ENCODE peak calls at places on chromosomes 2 and 18, in ten cellular contexts. One of them, this sample, is unnamed.

GRCh38 chr18:64405161-64405560 is 256.3 kb upstream of the LINC00305 start:
- DNase-seq in GM23338: no peak
- DNase-seq in sigmoid colon: no peak
- DNase-seq in SK-N-SH: no peak
- DNase-seq in small intestine: no peak
- DNase-seq in HL-60: no peak
- DNase-seq in GM23248: peak
- DNase-seq in skeletal muscle cell: peak
- DNase-seq in mesendoderm: no peak
- DNase-seq in uterus: no peak
- DNase-seq in this sample: peak

GRCh38 chr18:8609711-8610441 is 639 bp downstream of the RAB12 start:
- DNase-seq in GM23338: no peak
- DNase-seq in sigmoid colon: peak
- DNase-seq in SK-N-SH: peak
- DNase-seq in small intestine: peak
- DNase-seq in HL-60: peak
- DNase-seq in GM23248: peak
- DNase-seq in skeletal muscle cell: no peak
- DNase-seq in mesendoderm: no peak
- DNase-seq in uterus: peak
- DNase-seq in this sample: peak

GRCh38 chr2:110114007-110114591 is 1.5 kb downstream of the MALL start:
- DNase-seq in GM23338: peak
- DNase-seq in sigmoid colon: no peak
- DNase-seq in SK-N-SH: no peak
- DNase-seq in small intestine: peak
- DNase-seq in HL-60: no peak
- DNase-seq in GM23248: peak
- DNase-seq in skeletal muscle cell: no peak
- DNase-seq in mesendoderm: peak
- DNase-seq in uterus: no peak
- DNase-seq in this sample: no peak

GRCh38 chr2:55482186-55482945 is 37.2 kb upstream of the CFAP36 start:
- DNase-seq in GM23338: peak
- DNase-seq in sigmoid colon: no peak
- DNase-seq in SK-N-SH: peak
- DNase-seq in small intestine: no peak
- DNase-seq in HL-60: no peak
- DNase-seq in GM23248: peak
- DNase-seq in skeletal muscle cell: peak
- DNase-seq in mesendoderm: peak
- DNase-seq in uterus: no peak
- DNase-seq in this sample: peak

GRCh38 chr18:26017929-26018328 is 72.5 kb downstream of the SS18 start:
- DNase-seq in GM23338: no peak
- DNase-seq in sigmoid colon: no peak
- DNase-seq in SK-N-SH: no peak
- DNase-seq in small intestine: no peak
- DNase-seq in HL-60: no peak
- DNase-seq in GM23248: peak
- DNase-seq in skeletal muscle cell: no peak
- DNase-seq in mesendoderm: no peak
- DNase-seq in uterus: no peak
- DNase-seq in this sample: no peak

GRCh38 chr18:25457636-25458035 is 105.7 kb upstream of the ZNF521 start:
- DNase-seq in GM23338: no peak
- DNase-seq in sigmoid colon: no peak
- DNase-seq in SK-N-SH: no peak
- DNase-seq in small intestine: no peak
- DNase-seq in HL-60: no peak
- DNase-seq in GM23248: peak
- DNase-seq in skeletal muscle cell: peak
- DNase-seq in mesendoderm: no peak
- DNase-seq in uterus: no peak
- DNase-seq in this sample: peak

GRCh38 chr2:119326938-119327337 is 39.7 kb downstream of the C2orf76 start:
- DNase-seq in GM23338: no peak
- DNase-seq in sigmoid colon: no peak
- DNase-seq in SK-N-SH: no peak
- DNase-seq in small intestine: no peak
- DNase-seq in HL-60: peak
- DNase-seq in GM23248: no peak
- DNase-seq in skeletal muscle cell: no peak
- DNase-seq in mesendoderm: no peak
- DNase-seq in uterus: no peak
- DNase-seq in this sample: no peak

GRCh38 chr2:105328281-105329196 is 996 bp downstream of the TGFBRAP1 start:
- DNase-seq in GM23338: peak
- DNase-seq in sigmoid colon: peak
- DNase-seq in SK-N-SH: no peak
- DNase-seq in small intestine: peak
- DNase-seq in HL-60: peak
- DNase-seq in GM23248: peak
- DNase-seq in skeletal muscle cell: no peak
- DNase-seq in mesendoderm: peak
- DNase-seq in uterus: no peak
- DNase-seq in this sample: peak

GRCh38 chr2:32719933-32720716 is 92.3 kb downstream of the TTC27 start:
- DNase-seq in GM23338: no peak
- DNase-seq in sigmoid colon: no peak
- DNase-seq in SK-N-SH: no peak
- DNase-seq in small intestine: no peak
- DNase-seq in HL-60: no peak
- DNase-seq in GM23248: no peak
- DNase-seq in skeletal muscle cell: no peak
- DNase-seq in mesendoderm: no peak
- DNase-seq in uterus: no peak
- DNase-seq in this sample: no peak

GRCh38 chr2:101698419-101699190 is 1.1 kb downstream of the MAP4K4 start:
- DNase-seq in GM23338: peak
- DNase-seq in sigmoid colon: no peak
- DNase-seq in SK-N-SH: peak
- DNase-seq in small intestine: peak
- DNase-seq in HL-60: no peak
- DNase-seq in GM23248: peak
- DNase-seq in skeletal muscle cell: no peak
- DNase-seq in mesendoderm: peak
- DNase-seq in uterus: no peak
- DNase-seq in this sample: peak

GRCh38 chr18:5370332-5370731 is 74.8 kb upstream of the ZBTB14 start:
- DNase-seq in GM23338: peak
- DNase-seq in sigmoid colon: no peak
- DNase-seq in SK-N-SH: no peak
- DNase-seq in small intestine: no peak
- DNase-seq in HL-60: no peak
- DNase-seq in GM23248: peak
- DNase-seq in skeletal muscle cell: no peak
- DNase-seq in mesendoderm: peak
- DNase-seq in uterus: no peak
- DNase-seq in this sample: no peak

GRCh38 chr2:174788291-174788929 is 24.1 kb upstream of the CHRNA1 start:
- DNase-seq in GM23338: peak
- DNase-seq in sigmoid colon: no peak
- DNase-seq in SK-N-SH: peak
- DNase-seq in small intestine: no peak
- DNase-seq in HL-60: no peak
- DNase-seq in GM23248: peak
- DNase-seq in skeletal muscle cell: no peak
- DNase-seq in mesendoderm: peak
- DNase-seq in uterus: no peak
- DNase-seq in this sample: no peak

GRCh38 chr2:137023205-137023604 is 257.9 kb downstream of the THSD7B start:
- DNase-seq in GM23338: peak
- DNase-seq in sigmoid colon: no peak
- DNase-seq in SK-N-SH: no peak
- DNase-seq in small intestine: no peak
- DNase-seq in HL-60: no peak
- DNase-seq in GM23248: no peak
- DNase-seq in skeletal muscle cell: no peak
- DNase-seq in mesendoderm: peak
- DNase-seq in uterus: no peak
- DNase-seq in this sample: no peak

GRCh38 chr2:121089005-121089510 is 195.9 kb downstream of the TFCP2L1 start:
- DNase-seq in GM23338: no peak
- DNase-seq in sigmoid colon: peak
- DNase-seq in SK-N-SH: no peak
- DNase-seq in small intestine: no peak
- DNase-seq in HL-60: no peak
- DNase-seq in GM23248: no peak
- DNase-seq in skeletal muscle cell: no peak
- DNase-seq in mesendoderm: no peak
- DNase-seq in uterus: no peak
- DNase-seq in this sample: no peak
- H3K4me3 ChIP-seq in GM23338: no peak
- H3K4me3 ChIP-seq in sigmoid colon: no peak
- H3K4me3 ChIP-seq in SK-N-SH: no peak
- H3K4me3 ChIP-seq in small intestine: no peak
- H3K4me3 ChIP-seq in HL-60: no peak
- H3K4me3 ChIP-seq in GM23248: no peak
- H3K4me3 ChIP-seq in skeletal muscle cell: no peak
- H3K4me3 ChIP-seq in mesendoderm: no peak
- H3K4me3 ChIP-seq in uterus: no peak
- H3K4me3 ChIP-seq in this sample: no peak

GRCh38 chr2:133651861-133652260 is 83.6 kb upstream of the NCKAP5 start:
- DNase-seq in GM23338: no peak
- DNase-seq in sigmoid colon: no peak
- DNase-seq in SK-N-SH: no peak
- DNase-seq in small intestine: no peak
- DNase-seq in HL-60: no peak
- DNase-seq in GM23248: peak
- DNase-seq in skeletal muscle cell: no peak
- DNase-seq in mesendoderm: no peak
- DNase-seq in uterus: no peak
- DNase-seq in this sample: no peak

GRCh38 chr2:133655565-133656113 is 87.4 kb upstream of the NCKAP5 start:
- DNase-seq in GM23338: no peak
- DNase-seq in sigmoid colon: no peak
- DNase-seq in SK-N-SH: no peak
- DNase-seq in small intestine: no peak
- DNase-seq in HL-60: no peak
- DNase-seq in GM23248: peak
- DNase-seq in skeletal muscle cell: no peak
- DNase-seq in mesendoderm: no peak
- DNase-seq in uterus: no peak
- DNase-seq in this sample: no peak

GRCh38 chr2:133653116-133653515 is 84.9 kb upstream of the NCKAP5 start:
- DNase-seq in GM23338: no peak
- DNase-seq in sigmoid colon: no peak
- DNase-seq in SK-N-SH: no peak
- DNase-seq in small intestine: no peak
- DNase-seq in HL-60: no peak
- DNase-seq in GM23248: no peak
- DNase-seq in skeletal muscle cell: no peak
- DNase-seq in mesendoderm: no peak
- DNase-seq in uterus: no peak
- DNase-seq in this sample: no peak

GRCh38 chr2:133657591-133657990 is 89.3 kb upstream of the NCKAP5 start:
- DNase-seq in GM23338: no peak
- DNase-seq in sigmoid colon: no peak
- DNase-seq in SK-N-SH: no peak
- DNase-seq in small intestine: no peak
- DNase-seq in HL-60: no peak
- DNase-seq in GM23248: no peak
- DNase-seq in skeletal muscle cell: peak
- DNase-seq in mesendoderm: peak
- DNase-seq in uterus: no peak
- DNase-seq in this sample: peak

GRCh38 chr2:133652407-133652806 is 84.1 kb upstream of the NCKAP5 start:
- DNase-seq in GM23338: no peak
- DNase-seq in sigmoid colon: no peak
- DNase-seq in SK-N-SH: no peak
- DNase-seq in small intestine: no peak
- DNase-seq in HL-60: no peak
- DNase-seq in GM23248: peak
- DNase-seq in skeletal muscle cell: no peak
- DNase-seq in mesendoderm: no peak
- DNase-seq in uterus: no peak
- DNase-seq in this sample: no peak
- H3K4me3 ChIP-seq in GM23338: no peak
- H3K4me3 ChIP-seq in sigmoid colon: no peak
- H3K4me3 ChIP-seq in SK-N-SH: no peak
- H3K4me3 ChIP-seq in small intestine: no peak
- H3K4me3 ChIP-seq in HL-60: no peak
- H3K4me3 ChIP-seq in GM23248: peak
- H3K4me3 ChIP-seq in skeletal muscle cell: no peak
- H3K4me3 ChIP-seq in mesendoderm: no peak
- H3K4me3 ChIP-seq in uterus: no peak
- H3K4me3 ChIP-seq in this sample: no peak

DNA sequence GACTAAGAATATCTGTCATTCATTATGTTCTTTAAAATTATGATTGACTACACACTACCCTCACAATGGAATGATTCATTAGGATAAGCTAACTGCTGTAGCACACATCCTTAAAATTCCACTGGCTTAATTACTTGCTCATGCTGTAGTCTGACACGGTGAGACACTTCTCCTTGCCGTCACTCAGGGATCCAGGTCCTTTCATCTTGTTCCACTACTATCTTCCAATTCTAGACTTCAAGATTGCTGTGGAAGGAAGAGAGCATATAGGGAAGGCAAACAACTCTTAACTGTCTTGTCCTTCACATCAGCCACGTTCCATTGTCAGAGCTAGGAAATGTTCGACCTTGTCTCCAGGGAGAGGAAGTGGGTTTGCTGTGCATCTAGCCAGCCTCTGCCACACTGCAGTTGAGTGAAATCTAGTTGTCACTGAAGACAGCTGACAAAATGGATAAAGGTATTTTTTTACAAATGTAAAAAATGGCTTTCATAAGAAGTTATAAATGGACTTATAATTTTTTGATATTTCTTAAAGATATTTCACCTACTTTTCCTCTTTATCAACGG is 30.1 kb downstream of the GREB1L start:
- DNase-seq in GM23338: no peak
- DNase-seq in sigmoid colon: no peak
- DNase-seq in SK-N-SH: no peak
- DNase-seq in small intestine: no peak
- DNase-seq in HL-60: no peak
- DNase-seq in GM23248: no peak
- DNase-seq in skeletal muscle cell: no peak
- DNase-seq in mesendoderm: no peak
- DNase-seq in uterus: no peak
- DNase-seq in this sample: no peak
- H3K4me3 ChIP-seq in GM23338: no peak
- H3K4me3 ChIP-seq in sigmoid colon: no peak
- H3K4me3 ChIP-seq in SK-N-SH: no peak
- H3K4me3 ChIP-seq in small intestine: no peak
- H3K4me3 ChIP-seq in HL-60: no peak
- H3K4me3 ChIP-seq in GM23248: no peak
- H3K4me3 ChIP-seq in skeletal muscle cell: no peak
- H3K4me3 ChIP-seq in mesendoderm: no peak
- H3K4me3 ChIP-seq in uterus: no peak
- H3K4me3 ChIP-seq in this sample: no peak

DNA sequence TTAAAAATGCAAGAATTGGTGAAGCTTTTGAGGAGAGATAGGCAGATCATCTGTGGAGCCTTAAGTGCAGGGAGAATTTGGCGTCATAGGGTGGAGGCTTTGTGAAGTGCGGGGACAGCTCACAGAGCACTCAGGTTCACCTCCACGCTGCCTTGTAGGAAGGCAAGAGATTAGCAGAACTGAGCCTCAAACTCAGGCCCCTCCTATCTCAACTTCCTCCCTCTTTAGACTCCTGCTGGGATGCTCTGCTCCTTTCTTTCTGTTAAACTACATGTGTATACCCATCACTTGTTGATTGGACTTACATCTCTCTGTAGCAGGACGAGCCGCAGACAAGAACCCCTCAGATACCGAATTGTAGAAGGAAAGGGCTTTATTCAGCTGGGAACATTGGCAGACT is 422.2 kb downstream of the SETBP1 start:
- DNase-seq in GM23338: peak
- DNase-seq in sigmoid colon: no peak
- DNase-seq in SK-N-SH: no peak
- DNase-seq in small intestine: no peak
- DNase-seq in HL-60: no peak
- DNase-seq in GM23248: no peak
- DNase-seq in skeletal muscle cell: no peak
- DNase-seq in mesendoderm: peak
- DNase-seq in uterus: no peak
- DNase-seq in this sample: no peak
- H3K4me3 ChIP-seq in GM23338: no peak
- H3K4me3 ChIP-seq in sigmoid colon: no peak
- H3K4me3 ChIP-seq in SK-N-SH: no peak
- H3K4me3 ChIP-seq in small intestine: no peak
- H3K4me3 ChIP-seq in HL-60: no peak
- H3K4me3 ChIP-seq in GM23248: no peak
- H3K4me3 ChIP-seq in skeletal muscle cell: no peak
- H3K4me3 ChIP-seq in mesendoderm: no peak
- H3K4me3 ChIP-seq in uterus: no peak
- H3K4me3 ChIP-seq in this sample: no peak